ENCODE peak calls at places on chromosomes 12 and 14, in five cellular contexts. D is lung microvascular endothelial cell; O is CD4-positive, CD25-positive, alpha-beta regulatory T cell; C is K562; S is GDM1. X is an unnamed sample.

GRCh38 chr12:108890208-108890607 is 10.3 kb downstream of the DAO start:
- DNase-seq in D (peak), O (no peak), C (peak), S (no peak), X (no peak)

GRCh38 chr14:76282581-76282980 is 93.4 kb upstream of the ESRRB start:
- DNase-seq in D (no peak), O (no peak), C (no peak), S (no peak), X (no peak)

GRCh38 chr14:68637106-68638021 is 155.5 kb downstream of the ZFP36L1 start:
- DNase-seq in D (no peak), O (no peak), C (no peak), S (no peak), X (no peak)

GRCh38 chr14:21748869-21749303 is 75.3 kb upstream of the OR4E1 start:
- DNase-seq in D (peak), O (peak), C (peak), S (peak), X (peak)

GRCh38 chr14:93009471-93010117 is 86.6 kb downstream of the CHGA start:
- DNase-seq in D (peak), O (no peak), C (no peak), S (no peak), X (no peak)

GRCh38 chr14:33848706-33849454 is 102.0 kb downstream of the EGLN3 start:
- DNase-seq in D (peak), O (no peak), C (peak), S (peak), X (peak)

GRCh38 chr14:70116278-70116677 is 72.5 kb downstream of the SLC8A3 start:
- DNase-seq in D (no peak), O (no peak), C (no peak), S (no peak), X (no peak)

GRCh38 chr12:95545731-95546490 is 5.4 kb downstream of the USP44 start:
- DNase-seq in D (peak), O (no peak), C (no peak), S (no peak), X (no peak)

X was measured in KBM-7.